ENCODE peak calls at places on chromosome 22, in nine cellular contexts. H is naive B cell; M is stimulated activated CD4-positive, alpha-beta T cell treated with anti-CD3 and anti-CD28 coated beads, Interleukin-15, amount 100 ng/mL, for 1 hour; I is right cardiac atrium; T is HFFc6; E is GM13977; Q is T1000; N is activated T-cell treated with anti-CD3 and anti-CD28 coated beads, Interleukin-2, amount 50 U/mL, for 72 hours; L is bronchial epithelial cell. J is an unnamed sample.

GRCh38 chr22:26547426-26547825 is 35.2 kb upstream of the TFIP11 start:
- DNase-seq in T (no peak), H (no peak), Q (no peak), N (peak), M (no peak), E (no peak), I (no peak), L (peak), J (no peak)

GRCh38 chr22:47806894-47807293 is 1044.4 kb downstream of the TBC1D22A start:
- DNase-seq in T (no peak), H (no peak), Q (no peak), I (no peak), M (no peak), L (no peak), N (no peak), E (no peak), J (no peak)

GRCh38 chr22:23511627-23512347 is 68.3 kb downstream of the IGLL1 start:
- DNase-seq in Q (no peak), M (no peak), N (no peak), E (no peak), I (no peak), T (no peak), H (no peak), L (no peak), J (no peak)

GRCh38 chr22:42639541-42640241 is 710 bp downstream of the ATP5MGL start:
- DNase-seq in Q (no peak), N (no peak), H (no peak), I (no peak), L (no peak), T (peak), M (no peak), E (no peak), J (no peak)

GRCh38 chr22:29816539-29816938 is 21.5 kb downstream of the ASCC2 start:
- DNase-seq in T (no peak), I (no peak), L (no peak), N (no peak), H (no peak), Q (no peak), E (no peak), M (no peak), J (no peak)

GRCh38 chr22:27876684-27877083 is 42.4 kb downstream of the PITPNB start:
- DNase-seq in E (no peak), Q (no peak), I (no peak), T (no peak), M (no peak), L (no peak), N (no peak), H (no peak), J (no peak)

GRCh38 chr22:49328076-49328475 is 499.6 kb downstream of the BRD1 start:
- DNase-seq in E (no peak), N (no peak), I (no peak), L (no peak), Q (no peak), H (no peak), T (no peak), M (no peak), J (no peak)

GRCh38 chr22:27913162-27913741 is 5.8 kb downstream of the PITPNB start:
- DNase-seq in I (no peak), Q (no peak), M (no peak), H (no peak), N (no peak), L (no peak), T (no peak), E (peak), J (no peak)

GRCh38 chr22:39207141-39208012 is 37.4 kb downstream of the PDGFB start:
- DNase-seq in N (no peak), I (no peak), T (no peak), Q (no peak), E (no peak), M (no peak), H (no peak), L (peak), J (no peak)

GRCh38 chr22:43931771-43932170 is 8.2 kb downstream of the PNPLA3 start:
- DNase-seq in N (no peak), L (no peak), Q (no peak), H (no peak), T (no peak), I (no peak), M (no peak), E (no peak), J (no peak)

GRCh38 chr22:40040927-40041326 is 46.2 kb downstream of the FAM83F start:
- DNase-seq in Q (peak), I (peak), N (no peak), T (peak), H (no peak), E (no peak), L (peak), M (no peak), J (peak)

GRCh38 chr22:48740731-48741405 is 1086.8 kb downstream of the BRD1 start:
- DNase-seq in T (no peak), E (no peak), I (peak), Q (no peak), M (no peak), H (no peak), N (no peak), L (no peak), J (no peak)

GRCh38 chr22:46758867-46759290 is 3.6 kb upstream of the TBC1D22A start:
- DNase-seq in E (no peak), N (peak), Q (no peak), T (peak), L (peak), H (peak), I (peak), M (no peak), J (peak)

GRCh38 chr22:45996241-45997076 is 19.5 kb upstream of the WNT7B start:
- DNase-seq in T (no peak), Q (no peak), I (peak), N (no peak), M (no peak), E (peak), L (no peak), H (no peak), J (peak)

GRCh38 chr22:41841085-41841712 is 8.3 kb downstream of the SREBF2 start:
- DNase-seq in E (no peak), I (peak), Q (no peak), M (no peak), T (no peak), N (no peak), H (no peak), L (no peak), J (no peak)

GRCh38 chr22:20991252-20992055 is 9.4 kb downstream of the LZTR1 start:
- DNase-seq in T (no peak), M (no peak), Q (no peak), I (peak), L (no peak), E (no peak), N (no peak), H (no peak), J (no peak)

GRCh38 chr22:49553518-49554295 is 274.0 kb downstream of the BRD1 start:
- DNase-seq in Q (no peak), N (no peak), M (no peak), L (no peak), H (no peak), E (no peak), T (no peak), I (peak), J (no peak)

GRCh38 chr22:38655532-38656255 is 498 bp downstream of the FAM227A start:
- DNase-seq in Q (no peak), E (no peak), T (no peak), M (no peak), L (no peak), N (no peak), H (no peak), I (peak), J (peak)

GRCh38 chr22:24200616-24201212 is 19.4 kb downstream of the SUSD2 start:
- DNase-seq in N (no peak), I (no peak), L (peak), T (peak), H (no peak), M (no peak), Q (peak), E (no peak), J (no peak)

GRCh38 chr22:17907731-17908051 is 116.7 kb downstream of the MICAL3 start:
- DNase-seq in N (no peak), Q (no peak), H (no peak), M (no peak), L (no peak), E (no peak), T (no peak), I (no peak), J (no peak)

GRCh38 chr22:46336119-46337078 is 885 bp downstream of the TRMU start:
- DNase-seq in M (no peak), L (peak), T (peak), Q (no peak), E (no peak), H (no peak), N (peak), I (peak), J (no peak)

GRCh38 chr22:47055461-47055860 is 293.0 kb downstream of the TBC1D22A start:
- DNase-seq in I (no peak), N (no peak), Q (no peak), L (no peak), T (no peak), E (no peak), M (no peak), H (no peak), J (no peak)

GRCh38 chr22:35208003-35208402 is 49.3 kb upstream of the HMGXB4 start:
- DNase-seq in M (no peak), T (no peak), L (no peak), H (no peak), Q (no peak), N (no peak), E (no peak), I (no peak), J (no peak)

GRCh38 chr22:30041475-30041874 is 38.8 kb upstream of the HORMAD2 start:
- DNase-seq in E (no peak), H (no peak), I (no peak), L (no peak), Q (no peak), M (no peak), T (no peak), N (no peak), J (no peak)

GRCh38 chr22:24011735-24012068 is 598 bp downstream of the CABIN1 start:
- DNase-seq in E (no peak), M (no peak), N (no peak), L (peak), Q (no peak), I (peak), T (no peak), H (no peak), J (no peak)

GRCh38 chr22:31083923-31084810 is 3.0 kb downstream of the SMTN start:
- DNase-seq in M (no peak), N (no peak), L (no peak), T (no peak), Q (no peak), E (peak), I (no peak), H (no peak), J (peak)

GRCh38 chr22:23178512-23179254 is 1.6 kb upstream of the BCR start:
- DNase-seq in T (no peak), E (peak), Q (peak), M (peak), H (peak), N (peak), I (peak), L (peak), J (peak)

GRCh38 chr22:50274311-50274710 is 4.1 kb upstream of the MAPK11 start:
- DNase-seq in M (no peak), H (peak), T (peak), N (peak), E (peak), L (no peak), I (peak), Q (no peak), J (no peak)

GRCh38 chr22:45738206-45738605 is 66.6 kb downstream of the ATXN10 start:
- DNase-seq in H (no peak), N (no peak), T (peak), L (no peak), E (no peak), Q (no peak), I (no peak), M (no peak), J (no peak)

GRCh38 chr22:25067851-25068421 is 115.4 kb downstream of the KIAA1671 start:
- DNase-seq in M (peak), E (no peak), L (no peak), Q (no peak), I (peak), T (no peak), N (peak), H (no peak), J (no peak)

GRCh38 chr22:45742866-45743450 is 71.3 kb downstream of the ATXN10 start:
- DNase-seq in E (no peak), M (no peak), L (peak), Q (no peak), I (no peak), H (no peak), N (no peak), T (no peak), J (no peak)

GRCh38 chr22:23119492-23120414 is 22.0 kb downstream of the RSPH14 start:
- DNase-seq in L (no peak), M (peak), T (no peak), I (peak), Q (no peak), H (peak), N (peak), E (peak), J (no peak)

GRCh38 chr22:22201185-22201924 is 43.2 kb upstream of the VPREB1 start:
- DNase-seq in I (peak), M (peak), T (peak), Q (no peak), E (peak), L (no peak), H (peak), N (peak), J (peak)

GRCh38 chr22:24507742-24508141 is 12.6 kb downstream of the UPB1 start:
- DNase-seq in M (no peak), E (no peak), I (no peak), Q (no peak), H (no peak), N (no peak), T (no peak), L (no peak), J (no peak)

GRCh38 chr22:48405741-48406140 is 1421.9 kb downstream of the BRD1 start:
- DNase-seq in H (no peak), E (no peak), L (no peak), T (no peak), Q (no peak), N (no peak), M (no peak), I (no peak), J (no peak)

GRCh38 chr22:20056696-20057386 is 23.2 kb upstream of the DGCR8 start:
- DNase-seq in L (no peak), M (no peak), E (no peak), I (no peak), Q (no peak), N (no peak), H (no peak), T (no peak), J (no peak)

GRCh38 chr22:24191381-24191841 is 10.1 kb downstream of the SUSD2 start:
- DNase-seq in I (no peak), L (no peak), H (no peak), E (no peak), M (no peak), N (no peak), T (no peak), Q (no peak), J (no peak)

GRCh38 chr22:20750461-20751184 is 23.3 kb upstream of the SERPIND1 start:
- DNase-seq in I (peak), T (peak), M (no peak), E (peak), N (peak), Q (peak), L (peak), H (no peak), J (peak)